ENCODE peak calls at places on chromosomes 1 and 21, in eight cellular contexts. One of them, this sample, is unnamed.

GRCh38 chr1:59908682-59909081 is 17.9 kb downstream of the CYP2J2 start:
- DNase-seq in transverse colon: no peak
- DNase-seq in HepG2: peak; percentile 27
- DNase-seq in HCT116: no peak
- DNase-seq in GM12878: no peak
- DNase-seq in breast epithelium: no peak
- DNase-seq in SK-N-SH: no peak
- DNase-seq in sigmoid colon: no peak
- DNase-seq in this sample: no peak

GRCh38 chr1:230139741-230140140 is 72.7 kb downstream of the GALNT2 start:
- DNase-seq in transverse colon: no peak
- DNase-seq in HepG2: no peak
- DNase-seq in HCT116: no peak
- DNase-seq in GM12878: no peak
- DNase-seq in breast epithelium: no peak
- DNase-seq in SK-N-SH: no peak
- DNase-seq in sigmoid colon: no peak
- DNase-seq in this sample: no peak

GRCh38 chr1:92538048-92538412 is 51.3 kb upstream of the GFI1 start:
- DNase-seq in transverse colon: no peak
- DNase-seq in HepG2: no peak
- DNase-seq in HCT116: no peak
- DNase-seq in GM12878: peak; percentile 71
- DNase-seq in breast epithelium: no peak
- DNase-seq in SK-N-SH: no peak
- DNase-seq in sigmoid colon: no peak
- DNase-seq in this sample: no peak

GRCh38 chr21:17462276-17462981 is 50.4 kb upstream of the CXADR start:
- DNase-seq in transverse colon: peak; percentile 83
- DNase-seq in HepG2: peak; percentile 98
- DNase-seq in HCT116: no peak
- DNase-seq in GM12878: no peak
- DNase-seq in breast epithelium: no peak
- DNase-seq in SK-N-SH: no peak
- DNase-seq in sigmoid colon: no peak
- DNase-seq in this sample: peak; percentile 83

GRCh38 chr1:164728719-164729118 is 169.7 kb downstream of the PBX1 start:
- DNase-seq in transverse colon: no peak
- DNase-seq in HepG2: no peak
- DNase-seq in HCT116: no peak
- DNase-seq in GM12878: no peak
- DNase-seq in breast epithelium: no peak
- DNase-seq in SK-N-SH: no peak
- DNase-seq in sigmoid colon: no peak
- DNase-seq in this sample: no peak

GRCh38 chr1:23657659-23658275 is 33.8 kb upstream of the RPL11 start:
- DNase-seq in transverse colon: peak; percentile 49
- DNase-seq in HepG2: peak; percentile 59
- DNase-seq in HCT116: peak; percentile 60
- DNase-seq in GM12878: no peak
- DNase-seq in breast epithelium: no peak
- DNase-seq in SK-N-SH: peak; percentile 79
- DNase-seq in sigmoid colon: no peak
- DNase-seq in this sample: peak; percentile 54

GRCh38 chr21:34201441-34201838 is 128.1 kb downstream of the MRPS6 start:
- DNase-seq in transverse colon: no peak
- DNase-seq in HepG2: no peak
- DNase-seq in HCT116: no peak
- DNase-seq in GM12878: no peak
- DNase-seq in breast epithelium: no peak
- DNase-seq in SK-N-SH: no peak
- DNase-seq in sigmoid colon: no peak
- DNase-seq in this sample: no peak

GRCh38 chr1:221759436-221759835 is 17.5 kb upstream of the DUSP10 start:
- DNase-seq in transverse colon: no peak
- DNase-seq in HepG2: no peak
- DNase-seq in HCT116: no peak
- DNase-seq in GM12878: no peak
- DNase-seq in breast epithelium: no peak
- DNase-seq in SK-N-SH: no peak
- DNase-seq in sigmoid colon: no peak
- DNase-seq in this sample: no peak

GRCh38 chr1:84853743-84854721 is 39.0 kb downstream of the LPAR3 start:
- DNase-seq in transverse colon: no peak
- DNase-seq in HepG2: no peak
- DNase-seq in HCT116: peak; percentile 56
- DNase-seq in GM12878: peak; percentile 74
- DNase-seq in breast epithelium: no peak
- DNase-seq in SK-N-SH: no peak
- DNase-seq in sigmoid colon: no peak
- DNase-seq in this sample: no peak

GRCh38 chr1:94438692-94439276 is 20.6 kb downstream of the ABCD3 start:
- DNase-seq in transverse colon: no peak
- DNase-seq in HepG2: peak; percentile 71
- DNase-seq in HCT116: no peak
- DNase-seq in GM12878: no peak
- DNase-seq in breast epithelium: no peak
- DNase-seq in SK-N-SH: no peak
- DNase-seq in sigmoid colon: no peak
- DNase-seq in this sample: no peak

GRCh38 chr1:6105218-6105679 is 59.6 kb downstream of the KCNAB2 start:
- DNase-seq in transverse colon: no peak
- DNase-seq in HepG2: no peak
- DNase-seq in HCT116: no peak
- DNase-seq in GM12878: no peak
- DNase-seq in breast epithelium: no peak
- DNase-seq in SK-N-SH: no peak
- DNase-seq in sigmoid colon: peak; percentile 57
- DNase-seq in this sample: no peak

GRCh38 chr1:111602974-111603373 is 16.6 kb upstream of the RAP1A start:
- DNase-seq in transverse colon: no peak
- DNase-seq in HepG2: no peak
- DNase-seq in HCT116: no peak
- DNase-seq in GM12878: no peak
- DNase-seq in breast epithelium: no peak
- DNase-seq in SK-N-SH: no peak
- DNase-seq in sigmoid colon: no peak
- DNase-seq in this sample: no peak

GRCh38 chr1:150474869-150475268 is 12.3 kb upstream of the TARS2 start:
- DNase-seq in transverse colon: no peak
- DNase-seq in HepG2: no peak
- DNase-seq in HCT116: no peak
- DNase-seq in GM12878: no peak
- DNase-seq in breast epithelium: no peak
- DNase-seq in SK-N-SH: no peak
- DNase-seq in sigmoid colon: no peak
- DNase-seq in this sample: no peak

GRCh38 chr1:185935360-185935759 is 201.2 kb downstream of the HMCN1 start:
- DNase-seq in transverse colon: no peak
- DNase-seq in HepG2: no peak
- DNase-seq in HCT116: no peak
- DNase-seq in GM12878: no peak
- DNase-seq in breast epithelium: no peak
- DNase-seq in SK-N-SH: no peak
- DNase-seq in sigmoid colon: no peak
- DNase-seq in this sample: no peak

GRCh38 chr1:8421721-8422120 is 103.8 kb downstream of the SLC45A1 start:
- DNase-seq in transverse colon: peak; percentile 22
- DNase-seq in HepG2: no peak
- DNase-seq in HCT116: no peak
- DNase-seq in GM12878: no peak
- DNase-seq in breast epithelium: no peak
- DNase-seq in SK-N-SH: no peak
- DNase-seq in sigmoid colon: peak; percentile 80
- DNase-seq in this sample: no peak

GRCh38 chr1:83909687-83910086 is 89.2 kb downstream of the TTLL7 start:
- DNase-seq in transverse colon: no peak
- DNase-seq in HepG2: no peak
- DNase-seq in HCT116: no peak
- DNase-seq in GM12878: no peak
- DNase-seq in breast epithelium: no peak
- DNase-seq in SK-N-SH: no peak
- DNase-seq in sigmoid colon: no peak
- DNase-seq in this sample: no peak

GRCh38 chr21:46597896-46598343 is 7.0 kb downstream of the S100B start:
- DNase-seq in transverse colon: no peak
- DNase-seq in HepG2: no peak
- DNase-seq in HCT116: no peak
- DNase-seq in GM12878: no peak
- DNase-seq in breast epithelium: no peak
- DNase-seq in SK-N-SH: no peak
- DNase-seq in sigmoid colon: no peak
- DNase-seq in this sample: no peak

GRCh38 chr21:46598563-46599250 is 6.2 kb downstream of the S100B start:
- DNase-seq in transverse colon: no peak
- DNase-seq in HepG2: no peak
- DNase-seq in HCT116: no peak
- DNase-seq in GM12878: no peak
- DNase-seq in breast epithelium: no peak
- DNase-seq in SK-N-SH: peak; percentile 40
- DNase-seq in sigmoid colon: no peak
- DNase-seq in this sample: no peak

GRCh38 chr21:46600978-46601377 is 3.9 kb downstream of the S100B start:
- DNase-seq in transverse colon: no peak
- DNase-seq in HepG2: no peak
- DNase-seq in HCT116: no peak
- DNase-seq in GM12878: no peak
- DNase-seq in breast epithelium: no peak
- DNase-seq in SK-N-SH: no peak
- DNase-seq in sigmoid colon: no peak
- DNase-seq in this sample: no peak

GRCh38 chr21:46600305-46600704 is 4.6 kb downstream of the S100B start:
- DNase-seq in transverse colon: no peak
- DNase-seq in HepG2: no peak
- DNase-seq in HCT116: no peak
- DNase-seq in GM12878: no peak
- DNase-seq in breast epithelium: no peak
- DNase-seq in SK-N-SH: no peak
- DNase-seq in sigmoid colon: no peak
- DNase-seq in this sample: no peak

GRCh38 chr21:46599251-46599572 is 5.7 kb downstream of the S100B start:
- DNase-seq in transverse colon: no peak
- DNase-seq in HepG2: peak; percentile 94
- DNase-seq in HCT116: no peak
- DNase-seq in GM12878: no peak
- DNase-seq in breast epithelium: no peak
- DNase-seq in SK-N-SH: peak; percentile 66
- DNase-seq in sigmoid colon: no peak
- DNase-seq in this sample: no peak
- TF ChIP-seq POLR2AphosphoS5 in transverse colon: no peak
- TF ChIP-seq POLR2AphosphoS5 in HepG2: no peak
- TF ChIP-seq POLR2AphosphoS5 in HCT116: no peak
- TF ChIP-seq POLR2AphosphoS5 in GM12878: no peak
- TF ChIP-seq POLR2AphosphoS5 in breast epithelium: no peak
- TF ChIP-seq POLR2AphosphoS5 in SK-N-SH: peak; percentile 28
- TF ChIP-seq POLR2AphosphoS5 in sigmoid colon: peak; percentile 51
- TF ChIP-seq POLR2AphosphoS5 in this sample: no peak

DNA sequence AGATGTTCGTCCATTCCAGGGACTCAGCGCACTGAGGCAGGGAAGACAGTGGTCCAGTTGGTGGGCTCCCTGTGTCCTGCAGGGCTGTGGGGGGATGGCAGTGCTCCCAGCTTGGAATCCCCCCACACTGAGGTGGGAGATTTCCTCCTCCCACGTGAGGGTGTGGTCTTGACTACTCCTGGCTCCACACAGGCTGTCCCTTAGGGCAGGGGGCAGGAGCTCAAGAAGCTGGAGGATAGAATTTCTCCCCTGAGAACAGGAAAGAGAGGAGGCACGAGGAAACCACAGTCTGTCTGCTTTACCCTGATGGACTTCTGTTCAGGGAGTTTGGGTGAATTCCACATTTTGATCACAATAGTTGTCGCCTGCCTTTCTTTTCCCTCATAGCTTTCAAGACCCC is 62.1 kb downstream of the CACNA1E start:
- DNase-seq in transverse colon: no peak
- DNase-seq in HepG2: no peak
- DNase-seq in HCT116: no peak
- DNase-seq in GM12878: no peak
- DNase-seq in breast epithelium: no peak
- DNase-seq in SK-N-SH: no peak
- DNase-seq in sigmoid colon: no peak
- DNase-seq in this sample: no peak
- H3K4me3 ChIP-seq in transverse colon: no peak overlapping the region
- H3K4me3 ChIP-seq in HepG2: no peak overlapping the region
- H3K4me3 ChIP-seq in HCT116: no peak overlapping the region
- H3K4me3 ChIP-seq in GM12878: no peak overlapping the region
- H3K4me3 ChIP-seq in breast epithelium: no peak overlapping the region
- H3K4me3 ChIP-seq in SK-N-SH: no peak overlapping the region
- H3K4me3 ChIP-seq in sigmoid colon: no peak overlapping the region
- H3K4me3 ChIP-seq in this sample: no peak overlapping the region

DNA sequence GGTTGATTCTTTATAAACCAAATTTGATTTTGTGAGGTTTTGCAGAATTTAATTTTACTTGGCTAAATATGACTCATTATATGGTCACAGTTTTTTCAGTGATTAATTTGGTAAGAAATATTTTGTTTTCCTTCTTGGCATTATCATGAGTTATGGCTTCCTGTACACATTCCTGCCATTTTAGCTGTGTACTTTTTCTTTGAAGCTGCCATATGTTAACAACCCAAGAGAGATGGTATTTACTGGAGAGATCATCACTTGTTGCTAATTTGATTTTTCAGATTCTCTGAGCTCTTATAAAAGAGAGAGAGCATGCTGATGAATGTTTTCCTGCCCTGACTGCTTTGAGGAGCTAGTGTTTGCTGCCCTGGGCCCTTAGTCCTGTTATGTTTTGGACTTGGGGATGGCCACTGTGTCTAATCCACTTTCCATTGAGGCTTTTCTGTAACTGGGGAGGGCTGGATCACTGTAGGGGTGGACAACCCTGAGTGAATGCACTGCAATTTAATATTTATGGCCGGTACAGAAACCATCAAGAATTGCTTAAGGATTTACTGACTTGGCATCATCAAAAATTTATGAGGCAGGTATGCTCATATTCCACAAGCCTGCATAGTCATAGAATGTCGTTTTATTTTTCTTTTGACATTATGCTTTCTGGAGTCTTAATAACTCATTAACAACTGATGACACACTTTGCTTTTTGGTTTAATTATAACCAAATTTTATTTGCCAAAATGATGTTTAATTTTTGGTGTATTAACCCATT is 200.9 kb downstream of the DISC1 start:
- DNase-seq in transverse colon: no peak
- DNase-seq in HepG2: peak; percentile 13
- DNase-seq in HCT116: no peak
- DNase-seq in GM12878: no peak
- DNase-seq in breast epithelium: no peak
- DNase-seq in SK-N-SH: no peak
- DNase-seq in sigmoid colon: no peak
- DNase-seq in this sample: no peak
- H3K27ac ChIP-seq in transverse colon: no peak overlapping the region
- H3K27ac ChIP-seq in HepG2: no peak overlapping the region
- H3K27ac ChIP-seq in HCT116: peak overlapping the region; percentile 33
- H3K27ac ChIP-seq in GM12878: no peak overlapping the region
- H3K27ac ChIP-seq in breast epithelium: no peak overlapping the region
- H3K27ac ChIP-seq in SK-N-SH: peak overlapping the region; percentile 89
- H3K27ac ChIP-seq in sigmoid colon: no peak overlapping the region
- H3K27ac ChIP-seq in this sample: no peak overlapping the region

DNA sequence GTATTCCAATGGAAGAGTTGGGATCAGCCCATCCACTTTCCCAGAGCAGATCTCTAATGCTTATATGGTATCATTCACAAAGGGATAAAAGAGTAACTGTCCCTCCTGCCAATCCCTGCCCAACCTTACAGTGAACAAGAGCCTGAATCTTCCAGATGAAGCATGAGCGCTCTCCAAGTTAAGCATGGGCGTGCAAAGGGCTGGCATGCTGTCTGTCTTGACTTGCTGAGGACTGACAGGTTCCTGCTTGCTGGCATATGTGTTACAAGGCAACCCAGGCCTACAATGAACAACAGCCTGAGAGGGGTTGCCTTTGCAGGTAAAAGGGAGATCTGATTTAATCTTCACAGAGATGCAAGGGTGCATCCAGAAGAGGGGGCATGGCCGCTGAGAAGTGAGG is 155.6 kb upstream of the SOD1 start:
- DNase-seq in transverse colon: no peak
- DNase-seq in HepG2: no peak
- DNase-seq in HCT116: no peak
- DNase-seq in GM12878: no peak
- DNase-seq in breast epithelium: no peak
- DNase-seq in SK-N-SH: no peak
- DNase-seq in sigmoid colon: no peak
- DNase-seq in this sample: no peak
- TF ChIP-seq POLR2AphosphoS5 in transverse colon: no peak
- TF ChIP-seq POLR2AphosphoS5 in HepG2: no peak
- TF ChIP-seq POLR2AphosphoS5 in HCT116: no peak
- TF ChIP-seq POLR2AphosphoS5 in GM12878: no peak
- TF ChIP-seq POLR2AphosphoS5 in breast epithelium: no peak
- TF ChIP-seq POLR2AphosphoS5 in SK-N-SH: no peak
- TF ChIP-seq POLR2AphosphoS5 in sigmoid colon: no peak
- TF ChIP-seq POLR2AphosphoS5 in this sample: no peak